ENCODE peak calls at places on chromosomes 1 and 21, in eight cellular contexts. Z, J, Y, O, L, N, H and P are unnamed samples.
A peak's percentile ranks its signal among the peaks of the same experiment; 100 is the strongest.

GRCh38 chr21:45970674-45971486 is 10.7 kb upstream of the COL6A1 start:
- DNase-seq in Y (peak; percentile 86), L (peak; percentile 58), J (peak; percentile 79), O (peak; percentile 89), H (peak; percentile 26), Z (peak; percentile 10), N (peak; percentile 32), P (peak; percentile 68)

GRCh38 chr1:78101514-78101913 is 55.7 kb downstream of the GIPC2 start:
- DNase-seq in Z (no peak), H (no peak), Y (no peak), N (no peak), J (no peak), L (peak; percentile 93), O (no peak), P (peak; percentile 10)

GRCh38 chr1:85148524-85149250 is 52.1 kb downstream of the SYDE2 start:
- DNase-seq in L (peak; percentile 33), N (no peak), J (no peak), H (no peak), Z (no peak), O (no peak), Y (no peak), P (peak; percentile 10)

GRCh38 chr1:54241430-54241829 is 41.5 kb downstream of the MRPL37 start:
- DNase-seq in Z (no peak), O (no peak), N (no peak), J (no peak), L (no peak), Y (no peak), H (no peak), P (no peak)

GRCh38 chr1:218394416-218394815 is 49.3 kb downstream of the TGFB2 start:
- DNase-seq in H (no peak), Z (no peak), N (no peak), O (no peak), L (no peak), Y (no peak), J (no peak), P (no peak)

GRCh38 chr1:10459185-10459584 is 9.4 kb downstream of the CORT start:
- DNase-seq in J (no peak), Z (no peak), L (peak; percentile 72), Y (no peak), H (no peak), N (no peak), O (no peak), P (no peak)

GRCh38 chr1:53891678-53892077 is 2.1 kb upstream of the YIPF1 start:
- DNase-seq in L (no peak), J (no peak), N (no peak), Z (no peak), Y (no peak), O (no peak), H (no peak), P (no peak)

GRCh38 chr1:94095744-94096469 is 25.0 kb downstream of the ABCA4 start:
- DNase-seq in L (peak; percentile 47), Z (no peak), J (no peak), H (no peak), Y (no peak), O (no peak), N (no peak), P (no peak)

GRCh38 chr1:80155371-80155770 is 1148.8 kb upstream of the ADGRL4 start:
- DNase-seq in Z (peak; percentile 3), Y (no peak), H (no peak), L (peak; percentile 12), O (no peak), N (no peak), J (no peak), P (peak; percentile 5)

GRCh38 chr1:42877380-42877779 is 31.0 kb downstream of the ZNF691 start:
- DNase-seq in Y (no peak), L (no peak), N (no peak), Z (no peak), J (no peak), H (no peak), O (no peak), P (no peak)

GRCh38 chr1:225691861-225692516 is 39.1 kb upstream of the ENAH start:
- DNase-seq in J (no peak), H (no peak), N (no peak), L (peak; percentile 67), Z (no peak), O (no peak), Y (no peak), P (peak; percentile 93)

GRCh38 chr1:46804027-46804889 is 5.4 kb downstream of the CYP4B1 start:
- DNase-seq in L (no peak), O (peak; percentile 84), Z (no peak), N (no peak), J (no peak), Y (peak; percentile 62), H (no peak), P (no peak)

GRCh38 chr1:245441699-245442098 is 286.9 kb downstream of the KIF26B start:
- DNase-seq in Y (no peak), N (no peak), L (peak; percentile 17), O (no peak), J (no peak), H (no peak), Z (no peak), P (peak; percentile 67)

GRCh38 chr1:164651378-164651951 is 92.5 kb downstream of the PBX1 start:
- DNase-seq in H (no peak), L (peak; percentile 83), Z (no peak), Y (no peak), O (no peak), N (peak; percentile 65), J (no peak), P (no peak)

GRCh38 chr1:176786274-176786673 is 323.3 kb downstream of the PAPPA2 start:
- DNase-seq in H (no peak), O (no peak), N (no peak), Y (no peak), L (no peak), Z (no peak), J (no peak), P (no peak)

GRCh38 chr1:82273816-82274215 is 473.1 kb downstream of the ADGRL2 start:
- DNase-seq in O (no peak), H (no peak), J (no peak), Z (no peak), Y (no peak), L (no peak), N (no peak), P (no peak)

GRCh38 chr1:156675715-156676311 is 1.4 kb downstream of the NES start:
- DNase-seq in Z (no peak), Y (no peak), H (no peak), N (no peak), J (no peak), L (no peak), O (no peak), P (no peak)

GRCh38 chr1:75723989-75724471 is 479 bp upstream of the ACADM start:
- DNase-seq in N (peak; percentile 68), Z (peak; percentile 85), H (peak; percentile 36), J (peak; percentile 90), Y (peak; percentile 90), O (peak; percentile 94), L (peak; percentile 85), P (peak; percentile 85)

GRCh38 chr1:9449106-9449627 is 90.1 kb upstream of the SLC25A33 start:
- DNase-seq in H (no peak), L (peak; percentile 40), N (no peak), O (no peak), Z (no peak), J (no peak), Y (no peak), P (no peak)

GRCh38 chr1:6450943-6451373 is 15.0 kb downstream of the TNFRSF25 start:
- DNase-seq in O (no peak), Y (no peak), Z (no peak), N (no peak), J (no peak), H (no peak), L (no peak), P (no peak)

GRCh38 chr1:113846391-113847035 is 25.0 kb downstream of the PTPN22 start:
- DNase-seq in N (no peak), H (no peak), J (no peak), Z (no peak), O (no peak), L (no peak), Y (no peak), P (no peak)

GRCh38 chr1:16151200-16151708 is 4.6 kb downstream of the EPHA2 start:
- DNase-seq in Z (peak; percentile 8), N (no peak), Y (no peak), J (no peak), O (no peak), H (no peak), L (peak; percentile 53), P (peak; percentile 48)

GRCh38 chr1:54695221-54695620 is 20.4 kb upstream of the TTC4 start:
- DNase-seq in Z (no peak), Y (no peak), J (no peak), H (no peak), N (no peak), L (no peak), O (no peak), P (no peak)

GRCh38 chr1:211829343-211830054 is 1.1 kb downstream of the LPGAT1 start:
- DNase-seq in Z (no peak), H (no peak), N (no peak), J (no peak), L (peak; percentile 20), Y (no peak), O (no peak), P (peak; percentile 17)

GRCh38 chr21:29318354-29318753 is 19.6 kb downstream of the BACH1 start:
- DNase-seq in Z (no peak), O (no peak), Y (no peak), N (no peak), L (no peak), H (no peak), J (no peak), P (peak; percentile 38)

GRCh38 chr1:244224487-244225430 is 173.7 kb downstream of the ZBTB18 start:
- DNase-seq in Y (no peak), O (no peak), N (no peak), H (no peak), J (peak; percentile 17), L (peak; percentile 33), Z (no peak), P (peak; percentile 76)

GRCh38 chr1:87600070-87600469 is 271.4 kb downstream of the LMO4 start:
- DNase-seq in N (no peak), H (no peak), Y (no peak), L (no peak), J (no peak), O (no peak), Z (no peak), P (no peak)

GRCh38 chr1:15833069-15833679 is 14.3 kb upstream of the SPEN start:
- DNase-seq in N (peak; percentile 54), Z (no peak), H (peak; percentile 27), J (peak; percentile 85), O (peak; percentile 71), Y (peak; percentile 70), L (peak; percentile 63), P (no peak)

GRCh38 chr1:100657876-100658715 is 61.4 kb upstream of the VCAM1 start:
- DNase-seq in L (no peak), H (no peak), Y (no peak), J (no peak), N (no peak), O (no peak), Z (no peak), P (peak; percentile 50)

GRCh38 chr21:27077501-27077900 is 110.6 kb upstream of the ADAMTS5 start:
- DNase-seq in Z (no peak), J (no peak), H (no peak), Y (no peak), L (peak; percentile 24), O (no peak), N (no peak), P (no peak)

GRCh38 chr1:196732526-196732925 is 42.1 kb upstream of the CFHR3 start:
- DNase-seq in H (no peak), Z (no peak), N (no peak), J (no peak), O (no peak), Y (no peak), L (no peak), P (no peak)

GRCh38 chr1:204837440-204838084 is 33.1 kb upstream of the NFASC start:
- DNase-seq in O (no peak), J (no peak), Z (peak; percentile 35), H (peak; percentile 9), L (peak; percentile 52), Y (peak; percentile 74), N (no peak), P (peak; percentile 69)

GRCh38 chr21:39103689-39104088 is 79.6 kb downstream of the PSMG1 start:
- DNase-seq in H (no peak), O (no peak), J (no peak), L (peak; percentile 72), Y (no peak), Z (no peak), N (no peak), P (peak; percentile 79)

GRCh38 chr1:234721476-234722266 is 111.7 kb upstream of the IRF2BP2 start:
- DNase-seq in Z (no peak), Y (peak; percentile 75), J (no peak), O (no peak), H (no peak), N (no peak), L (peak; percentile 95), P (peak; percentile 98)